ENCODE peak calls at places on chromosomes 16 and 17, in ten cellular contexts. G is CD8-positive, alpha-beta memory T cell; Z is bronchial epithelial cell; N is aorta; K is neuronal stem cell; J is fibroblast of mammary gland; R is stomach; I is mucosa of descending colon; X is cardiac fibroblast; T is cardiac muscle cell. W is an unnamed sample.

GRCh38 chr17:67180275-67180674 is 64.7 kb downstream of the HELZ start:
- DNase-seq in R (no peak), X (no peak), Z (no peak), I (no peak), K (no peak), N (no peak), G (no peak), J (no peak), T (no peak), W (no peak)

GRCh38 chr16:81635336-81635947 is 143.6 kb upstream of the PLCG2 start:
- DNase-seq in G (no peak), Z (no peak), I (no peak), X (no peak), N (no peak), K (no peak), R (no peak), T (no peak), J (no peak), W (no peak)

GRCh38 chr17:43839670-43840101 is 6.7 kb upstream of the MPP3 start:
- DNase-seq in J (no peak), N (no peak), G (no peak), Z (peak; percentile 57), T (no peak), R (peak; percentile 74), K (no peak), X (no peak), I (peak; percentile 85), W (peak; percentile 55)

GRCh38 chr16:8848231-8848938 is 20.4 kb downstream of the CARHSP1 start:
- DNase-seq in R (no peak), G (no peak), K (no peak), N (peak; percentile 47), T (no peak), X (no peak), I (no peak), Z (no peak), J (no peak), W (no peak)

GRCh38 chr16:27943766-27944165 is 119.7 kb downstream of the GSG1L start:
- DNase-seq in Z (no peak), R (no peak), I (no peak), T (no peak), K (no peak), X (no peak), J (no peak), N (peak; percentile 1), G (no peak), W (no peak)

GRCh38 chr17:79975498-79976134 is 60.1 kb downstream of the TBC1D16 start:
- DNase-seq in K (no peak), X (no peak), N (peak; percentile 69), I (no peak), J (no peak), G (no peak), R (no peak), Z (no peak), T (no peak), W (peak; percentile 58)

GRCh38 chr16:53576904-53577303 is 73.9 kb upstream of the AKTIP start:
- DNase-seq in I (no peak), X (no peak), Z (no peak), J (no peak), G (no peak), R (no peak), K (no peak), N (no peak), T (no peak), W (no peak)

GRCh38 chr16:15704545-15704987 is 54.5 kb downstream of the NDE1 start:
- DNase-seq in N (peak; percentile 89), Z (peak; percentile 50), T (peak; percentile 83), G (peak; percentile 36), X (peak; percentile 81), J (peak; percentile 77), I (peak; percentile 74), R (peak; percentile 70), K (peak; percentile 69), W (no peak)

GRCh38 chr17:81299846-81300585 is 4.9 kb upstream of the SLC38A10 start:
- DNase-seq in R (no peak), X (no peak), I (no peak), T (no peak), G (no peak), K (no peak), N (no peak), Z (no peak), J (no peak), W (no peak)

GRCh38 chr17:81300586-81301155 is 5.6 kb upstream of the SLC38A10 start:
- DNase-seq in Z (no peak), G (no peak), R (no peak), I (no peak), J (no peak), X (no peak), N (no peak), K (no peak), T (no peak), W (peak; percentile 41)

GRCh38 chr17:81301195-81302144 is 6.4 kb upstream of the SLC38A10 start:
- DNase-seq in G (no peak), I (no peak), N (no peak), X (no peak), J (no peak), T (no peak), K (no peak), Z (peak; percentile 21), R (no peak), W (no peak)

GRCh38 chr17:81298325-81298990 is 3.4 kb upstream of the SLC38A10 start:
- DNase-seq in J (no peak), K (no peak), G (no peak), T (no peak), Z (peak; percentile 18), N (no peak), X (no peak), R (no peak), I (peak; percentile 29), W (no peak)

GRCh38 chr17:81298991-81299733 is 4.1 kb upstream of the SLC38A10 start:
- DNase-seq in X (no peak), T (no peak), Z (no peak), G (no peak), R (no peak), J (no peak), N (no peak), K (no peak), I (no peak), W (no peak)
- H3K4me3 ChIP-seq in X (no peak overlapping the region), T (no peak overlapping the region), Z (no peak overlapping the region), G (no peak overlapping the region), R (no peak overlapping the region), J (no peak overlapping the region), N (no peak overlapping the region), K (no peak overlapping the region), I (no peak overlapping the region), W (no peak overlapping the region)

GRCh38 chr17:49213399-49213798 is 2.9 kb downstream of the ABI3 start:
- DNase-seq in Z (no peak), I (no peak), R (no peak), X (no peak), J (no peak), G (no peak), N (no peak), K (no peak), T (no peak), W (no peak)

GRCh38 chr17:49213803-49214202 is 3.3 kb downstream of the ABI3 start:
- DNase-seq in G (no peak), T (no peak), R (no peak), K (no peak), X (no peak), I (no peak), Z (no peak), J (no peak), N (no peak), W (no peak)

GRCh38 chr17:49209061-49209571 is 1.3 kb downstream of the GNGT2 start:
- DNase-seq in J (no peak), R (no peak), I (no peak), G (peak; percentile 48), X (no peak), N (no peak), K (no peak), Z (peak; percentile 16), T (no peak), W (no peak)

GRCh38 chr17:49214665-49215360 is 4.3 kb downstream of the ABI3 start:
- DNase-seq in Z (no peak), I (no peak), N (no peak), X (no peak), K (no peak), G (no peak), J (no peak), T (no peak), R (peak; percentile 79), W (no peak)

DNA sequence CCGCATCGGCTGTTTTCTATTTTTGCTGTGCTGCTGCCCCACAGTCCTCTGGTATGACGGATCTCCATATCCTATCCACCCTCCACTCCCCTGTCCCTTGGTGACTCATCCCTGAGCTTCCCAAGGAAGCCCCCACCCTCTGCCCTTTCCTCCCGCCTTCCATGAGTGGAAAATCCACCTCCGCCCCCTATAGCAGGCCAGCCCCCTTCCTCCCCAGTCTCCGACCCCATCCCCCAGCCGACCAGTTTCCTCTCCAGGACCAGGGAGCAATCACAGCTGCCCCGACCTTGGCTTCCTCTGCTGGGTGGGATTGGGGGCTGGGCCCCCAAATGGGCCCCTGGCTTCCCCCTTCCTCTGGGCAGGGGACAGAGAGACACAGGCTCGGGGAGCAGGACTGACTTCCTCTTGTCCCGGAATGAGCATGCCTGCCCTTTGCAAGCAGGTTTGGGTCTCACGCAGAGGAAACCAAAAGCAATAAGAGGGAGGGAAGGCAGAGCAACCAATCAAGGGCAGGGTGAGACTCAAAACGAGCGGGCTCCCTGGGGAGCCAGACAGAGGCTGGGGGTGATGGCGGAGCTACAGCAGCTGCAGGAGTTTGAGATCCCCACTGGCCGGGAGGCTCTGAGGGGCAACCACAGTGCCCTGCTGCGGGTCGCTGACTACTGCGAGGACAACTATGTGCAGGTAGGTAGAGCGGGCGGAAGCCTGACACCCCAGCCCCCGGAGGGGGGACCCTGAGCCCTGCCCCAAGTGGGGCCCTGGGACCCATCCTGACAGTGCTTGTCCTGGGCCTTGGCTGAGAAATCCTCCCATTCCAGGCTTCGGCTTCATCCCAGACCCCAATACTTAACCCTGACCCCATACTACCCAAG is at the start of the genes ABI3 and GNGT2:
- DNase-seq in K (no peak), I (peak; percentile 60), G (peak; percentile 70), Z (no peak), R (peak; percentile 37), J (peak; percentile 38), N (no peak), X (peak; percentile 54), T (no peak), W (peak; percentile 77)
- H3K4me3 ChIP-seq in K (no peak within 1 kb of the TSS), I (no peak within 1 kb of the TSS), G (peak within 1 kb of the TSS; percentile 69), Z (no peak within 1 kb of the TSS), R (peak within 1 kb of the TSS; percentile 45), J (no peak within 1 kb of the TSS), N (no peak within 1 kb of the TSS), X (no peak within 1 kb of the TSS), T (no peak within 1 kb of the TSS), W (peak within 1 kb of the TSS; percentile 13)

DNA sequence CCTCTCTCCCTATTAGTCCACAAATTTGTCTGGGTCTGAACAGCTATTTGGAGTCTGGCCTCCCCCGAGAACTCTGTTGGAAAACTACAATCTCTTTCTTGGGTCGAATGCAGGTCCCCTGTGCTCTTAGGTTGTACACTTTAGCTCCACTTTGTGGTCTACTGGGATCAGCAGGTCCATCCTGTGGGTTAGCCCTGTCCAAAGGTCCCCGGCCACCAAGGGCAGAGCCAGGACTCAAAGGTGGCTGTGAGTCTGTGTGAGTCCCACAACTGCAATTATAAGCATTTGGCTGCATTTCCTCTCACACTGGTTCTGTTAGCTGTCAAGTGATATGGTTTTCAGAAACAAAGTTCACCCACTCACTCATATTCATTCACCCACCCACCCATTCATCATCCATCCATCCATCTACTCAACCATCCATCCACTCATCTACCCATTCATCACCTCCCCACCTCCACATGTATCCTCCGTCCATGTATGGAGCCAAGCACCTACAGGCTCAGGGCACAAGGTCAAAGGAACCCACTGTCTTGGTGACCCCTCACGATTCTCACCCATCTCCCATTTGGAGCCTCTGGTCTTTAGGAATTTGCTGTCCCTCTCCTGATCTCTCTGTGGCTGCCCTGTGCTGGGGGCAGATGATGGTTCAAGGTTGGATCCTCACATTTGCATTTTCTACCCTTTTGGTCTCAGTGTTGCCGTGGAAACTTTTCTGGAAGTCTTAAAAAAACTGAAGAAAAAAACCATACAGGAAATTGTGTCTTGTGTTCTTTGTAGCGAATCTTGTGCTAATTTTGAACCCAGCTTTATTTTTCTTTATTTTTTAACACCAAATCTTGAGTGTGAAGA is 45.8 kb downstream of the IRF8 start:
- DNase-seq in K (no peak), Z (no peak), T (no peak), G (no peak), N (no peak), J (no peak), R (no peak), I (no peak), X (no peak), W (no peak)
- H3K4me3 ChIP-seq in K (no peak overlapping the region), Z (no peak overlapping the region), T (no peak overlapping the region), G (no peak overlapping the region), N (no peak overlapping the region), J (no peak overlapping the region), R (no peak overlapping the region), I (no peak overlapping the region), X (no peak overlapping the region), W (no peak overlapping the region)

DNA sequence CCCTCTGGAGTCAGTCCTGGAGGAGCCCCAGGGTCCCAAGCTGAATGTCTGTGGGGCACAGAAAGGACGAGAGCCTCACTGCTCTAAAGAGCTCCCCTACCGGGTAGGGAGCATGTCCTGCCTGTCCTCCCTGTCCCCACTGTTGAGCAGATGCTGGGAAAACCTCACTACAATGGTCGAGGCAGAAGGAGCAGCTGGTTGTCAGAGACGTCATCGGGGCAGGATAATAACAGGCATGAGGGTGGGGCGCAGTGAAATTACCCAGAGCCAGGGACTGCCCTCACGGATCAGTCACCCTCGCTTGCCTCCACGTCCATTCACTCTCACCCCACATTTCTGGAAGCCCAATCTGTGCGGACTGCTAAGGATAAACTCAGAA is 538 bp downstream of the TM4SF5 start:
- DNase-seq in N (peak; percentile 53), K (no peak), R (no peak), J (no peak), I (peak; percentile 68), Z (no peak), T (no peak), G (no peak), X (no peak), W (no peak)
- H3K4me3 ChIP-seq in N (no peak overlapping the region), K (no peak overlapping the region), R (no peak overlapping the region), J (no peak overlapping the region), I (no peak overlapping the region), Z (no peak overlapping the region), T (no peak overlapping the region), G (no peak overlapping the region), X (no peak overlapping the region), W (no peak overlapping the region)

W was measured in left lung.